ENCODE peak calls at places on chromosomes 7 and 10, in nine cellular contexts. O, T, R, G, E, N, L, S and K are unnamed samples.

GRCh38 chr7:150451097-150451793 is 815 bp downstream of the GIMAP8 start:
- DNase-seq in O (no peak), T (no peak), R (no peak), G (no peak), E (no peak), N (no peak), L (no peak), S (peak; percentile 80), K (no peak)

GRCh38 chr10:23338886-23339285 is 5.7 kb downstream of the C10orf67 start:
- DNase-seq in O (no peak), T (no peak), R (no peak), G (no peak), E (no peak), N (no peak), L (no peak), S (no peak), K (no peak)

GRCh38 chr7:14069961-14070360 is 80.5 kb upstream of the ETV1 start:
- DNase-seq in O (no peak), T (no peak), R (no peak), G (no peak), E (no peak), N (no peak), L (no peak), S (no peak), K (no peak)

GRCh38 chr7:81299272-81299671 is 380.4 kb upstream of the SEMA3C start:
- DNase-seq in O (no peak), T (no peak), R (peak; percentile 98), G (no peak), E (no peak), N (no peak), L (no peak), S (no peak), K (no peak)

GRCh38 chr10:125123363-125124113 is 36.8 kb downstream of the CTBP2 start:
- DNase-seq in O (peak; percentile 97), T (peak; percentile 92), R (peak; percentile 77), G (no peak), E (peak; percentile 83), N (peak; percentile 85), L (peak; percentile 66), S (peak; percentile 62), K (peak; percentile 92)

GRCh38 chr10:51718804-51719291 is 19.5 kb upstream of the CSTF2T start:
- DNase-seq in O (no peak), T (no peak), R (peak; percentile 61), G (no peak), E (no peak), N (no peak), L (no peak), S (no peak), K (no peak)

GRCh38 chr10:124693396-124693795 is 50.8 kb downstream of the FAM53B start:
- DNase-seq in O (no peak), T (no peak), R (no peak), G (no peak), E (no peak), N (no peak), L (no peak), S (no peak), K (no peak)

GRCh38 chr7:35799846-35800717 is 775 bp upstream of the SEPTIN7 start:
- DNase-seq in O (peak; percentile 86), T (peak; percentile 88), R (peak; percentile 87), G (peak; percentile 90), E (peak; percentile 94), N (peak; percentile 77), L (peak; percentile 86), S (peak; percentile 90), K (peak; percentile 94)

GRCh38 chr7:44112997-44113763 is 9.0 kb downstream of the AEBP1 start:
- DNase-seq in O (no peak), T (no peak), R (no peak), G (no peak), E (no peak), N (no peak), L (no peak), S (no peak), K (no peak)

GRCh38 chr10:103618575-103619423 is 125.3 kb downstream of the NEURL1 start:
- DNase-seq in O (peak; percentile 59), T (no peak), R (peak; percentile 68), G (peak; percentile 79), E (no peak), N (no peak), L (no peak), S (peak; percentile 63), K (peak; percentile 93)

GRCh38 chr10:103619424-103620356 is 126.2 kb downstream of the NEURL1 start:
- DNase-seq in O (no peak), T (no peak), R (no peak), G (no peak), E (no peak), N (no peak), L (no peak), S (no peak), K (no peak)

GRCh38 chr10:103618027-103618385 is 124.5 kb downstream of the NEURL1 start:
- DNase-seq in O (no peak), T (no peak), R (no peak), G (no peak), E (no peak), N (no peak), L (no peak), S (no peak), K (no peak)

GRCh38 chr10:103616705-103617361 is 123.3 kb downstream of the NEURL1 start:
- DNase-seq in O (peak; percentile 40), T (no peak), R (peak; percentile 36), G (no peak), E (no peak), N (no peak), L (no peak), S (no peak), K (peak; percentile 85)

GRCh38 chr10:103617362-103618026 is 124.0 kb downstream of the NEURL1 start:
- DNase-seq in O (no peak), T (no peak), R (no peak), G (no peak), E (no peak), N (no peak), L (no peak), S (no peak), K (no peak)
- H3K4me3 ChIP-seq in O (no peak overlapping the region), T (no peak overlapping the region), R (no peak overlapping the region), G (no peak overlapping the region), E (no peak overlapping the region), N (no peak overlapping the region), L (no peak overlapping the region), S (no peak overlapping the region), K (no peak overlapping the region)

GRCh38 chr10:107275806-107276205 is 111.3 kb upstream of the SORCS1 start:
- DNase-seq in O (no peak), T (no peak), R (no peak), G (no peak), E (no peak), N (no peak), L (no peak), S (no peak), K (no peak)

GRCh38 chr10:107280293-107280692 is 115.8 kb upstream of the SORCS1 start:
- DNase-seq in O (no peak), T (no peak), R (no peak), G (no peak), E (no peak), N (no peak), L (no peak), S (no peak), K (no peak)

GRCh38 chr10:107277591-107277990 is 113.1 kb upstream of the SORCS1 start:
- DNase-seq in O (no peak), T (no peak), R (no peak), G (no peak), E (no peak), N (no peak), L (no peak), S (no peak), K (no peak)
- H3K27ac ChIP-seq in O (no peak overlapping the region), T (no peak overlapping the region), R (no peak overlapping the region), G (no peak overlapping the region), E (no peak overlapping the region), N (no peak overlapping the region), L (no peak overlapping the region), S (no peak overlapping the region), K (no peak overlapping the region)

GRCh38 chr7:69597278-69598076 is 798 bp upstream of the AUTS2 start:
- DNase-seq in O (peak; percentile 38), T (peak; percentile 52), R (peak; percentile 29), G (peak; percentile 58), E (peak; percentile 72), N (peak; percentile 25), L (no peak), S (peak; percentile 41), K (peak; percentile 79)
- TF ChIP-seq CTCF in O (no peak), T (no peak), R (no peak), G (no peak), E (no peak), N (no peak), L (no peak), S (no peak), K (no peak)

GRCh38 chr7:152924238-152924637 is 164.7 kb downstream of the ACTR3B start:
- DNase-seq in O (no peak), T (no peak), R (no peak), G (no peak), E (no peak), N (no peak), L (no peak), S (no peak), K (no peak)

GRCh38 chr7:152924826-152925411 is 165.4 kb downstream of the ACTR3B start:
- DNase-seq in O (no peak), T (no peak), R (no peak), G (no peak), E (no peak), N (no peak), L (no peak), S (no peak), K (no peak)

GRCh38 chr7:152922318-152923081 is 162.9 kb downstream of the ACTR3B start:
- DNase-seq in O (no peak), T (no peak), R (no peak), G (no peak), E (no peak), N (no peak), L (no peak), S (no peak), K (no peak)

GRCh38 chr7:152923711-152924110 is 164.2 kb downstream of the ACTR3B start:
- DNase-seq in O (no peak), T (no peak), R (no peak), G (no peak), E (no peak), N (no peak), L (no peak), S (no peak), K (no peak)

GRCh38 chr7:152925412-152926147 is 166.0 kb downstream of the ACTR3B start:
- DNase-seq in O (peak; percentile 33), T (no peak), R (no peak), G (peak; percentile 53), E (no peak), N (no peak), L (no peak), S (no peak), K (no peak)
- H3K4me3 ChIP-seq in O (no peak overlapping the region), T (no peak overlapping the region), R (no peak overlapping the region), G (peak overlapping the region; percentile 61), E (no peak overlapping the region), N (peak overlapping the region; percentile 28), L (peak overlapping the region; percentile 70), S (peak overlapping the region; percentile 25), K (peak overlapping the region; percentile 47)

DNA sequence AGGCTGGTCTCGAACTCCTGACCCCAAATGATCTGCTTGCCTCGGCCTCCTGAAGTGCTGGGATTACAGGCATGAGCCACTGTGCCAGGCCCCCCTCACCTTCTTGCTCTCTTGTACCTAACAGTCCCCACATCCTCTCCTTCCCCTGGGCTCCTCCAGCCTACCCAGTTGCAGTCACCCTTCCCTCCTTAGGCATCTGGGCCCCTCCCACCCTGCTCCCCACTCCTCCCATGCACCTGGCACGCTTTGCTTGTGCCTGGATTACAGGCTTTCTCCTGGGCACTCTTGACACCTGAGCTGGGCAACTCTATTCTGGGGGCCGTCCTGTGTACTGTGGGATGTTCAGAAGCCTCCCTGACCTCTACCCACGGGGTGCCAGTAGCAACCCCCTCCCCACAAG is 3.0 kb downstream of the CLDN15 start:
- DNase-seq in O (no peak), T (peak; percentile 77), R (no peak), G (peak; percentile 37), E (no peak), N (no peak), L (no peak), S (no peak), K (no peak)
- H3K27ac ChIP-seq in O (no peak overlapping the region), T (peak overlapping the region; percentile 72), R (no peak overlapping the region), G (peak overlapping the region; percentile 36), E (no peak overlapping the region), N (no peak overlapping the region), L (no peak overlapping the region), S (no peak overlapping the region), K (no peak overlapping the region)